ENCODE peak calls at places on chromosomes 2 and 18, in four cellular contexts. W, O, S and Z are unnamed samples. For H3K4me1, the result is how much of the 10 kb centered on the place peaks cover.

GRCh38 chr18:45628979-45629958 is 14.0 kb downstream of the SLC14A2 start:
- DNase-seq in O (no peak), S (no peak), W (no peak), Z (no peak)

GRCh38 chr18:51135795-51136194 is 61.7 kb downstream of the MEX3C start:
- DNase-seq in W (no peak), S (no peak), O (no peak), Z (no peak)

GRCh38 chr2:11102466-11102865 is 52.8 kb upstream of the SLC66A3 start:
- DNase-seq in W (no peak), S (no peak), O (no peak), Z (no peak)

GRCh38 chr2:200356794-200357472 is 50.4 kb downstream of the SPATS2L start:
- DNase-seq in S (no peak), W (no peak), O (no peak), Z (no peak)

GRCh38 chr2:201984800-201985525 is 48.7 kb upstream of the FZD7 start:
- DNase-seq in S (peak), O (peak), W (no peak), Z (no peak)

GRCh38 chr2:109423556-109424359 is 190.0 kb downstream of the SEPTIN10 start:
- DNase-seq in W (no peak), O (no peak), S (no peak), Z (no peak)

GRCh38 chr2:134143568-134143967 is 110.3 kb upstream of the MGAT5 start:
- DNase-seq in O (no peak), S (no peak), W (no peak), Z (no peak)

GRCh38 chr2:19886261-19886660 is 15.5 kb downstream of the TTC32 start:
- DNase-seq in W (no peak), S (no peak), O (no peak), Z (no peak)

GRCh38 chr2:215430528-215431187 is 5.2 kb downstream of the FN1 start:
- DNase-seq in S (no peak), W (no peak), O (no peak), Z (no peak)

GRCh38 chr2:236715511-236715961 is 145.9 kb downstream of the ACKR3 start:
- DNase-seq in O (peak), W (no peak), S (no peak), Z (no peak)

GRCh38 chr2:236715077-236715476 is 145.5 kb downstream of the ACKR3 start:
- DNase-seq in O (no peak), S (no peak), W (no peak), Z (no peak)

GRCh38 chr2:236712961-236713673 is 143.5 kb downstream of the ACKR3 start:
- DNase-seq in O (no peak), S (no peak), W (no peak), Z (no peak)

GRCh38 chr2:236712304-236712703 is 142.7 kb downstream of the ACKR3 start:
- DNase-seq in W (no peak), O (no peak), S (no peak), Z (no peak)

GRCh38 chr2:236714061-236714460 is 144.4 kb downstream of the ACKR3 start:
- DNase-seq in W (no peak), S (no peak), O (no peak), Z (no peak)
- H3K4me1 ChIP-seq in W (under half), S (under half), O (under half), Z (under half)

GRCh38 chr18:56302161-56302560 is 336.2 kb downstream of the TXNL1 start:
- DNase-seq in S (no peak), O (no peak), W (no peak), Z (no peak)
- H3K27ac ChIP-seq in S (no peak), O (no peak), W (no peak), Z (no peak)

GRCh38 chr2:176104338-176105077 is 2.6 kb upstream of the HOXD11 start:
- DNase-seq in O (no peak), W (no peak), S (no peak), Z (no peak)

GRCh38 chr2:176105727-176106635 is 1.1 kb upstream of the HOXD11 start:
- DNase-seq in W (no peak), O (no peak), S (no peak), Z (no peak)

GRCh38 chr2:176103634-176104337 is 3.3 kb upstream of the HOXD11 start:
- DNase-seq in S (no peak), W (no peak), O (no peak), Z (no peak)

GRCh38 chr2:176106636-176107539 is at the start of gene HOXD11:
- DNase-seq in S (no peak), O (no peak), W (no peak), Z (no peak)

DNA sequence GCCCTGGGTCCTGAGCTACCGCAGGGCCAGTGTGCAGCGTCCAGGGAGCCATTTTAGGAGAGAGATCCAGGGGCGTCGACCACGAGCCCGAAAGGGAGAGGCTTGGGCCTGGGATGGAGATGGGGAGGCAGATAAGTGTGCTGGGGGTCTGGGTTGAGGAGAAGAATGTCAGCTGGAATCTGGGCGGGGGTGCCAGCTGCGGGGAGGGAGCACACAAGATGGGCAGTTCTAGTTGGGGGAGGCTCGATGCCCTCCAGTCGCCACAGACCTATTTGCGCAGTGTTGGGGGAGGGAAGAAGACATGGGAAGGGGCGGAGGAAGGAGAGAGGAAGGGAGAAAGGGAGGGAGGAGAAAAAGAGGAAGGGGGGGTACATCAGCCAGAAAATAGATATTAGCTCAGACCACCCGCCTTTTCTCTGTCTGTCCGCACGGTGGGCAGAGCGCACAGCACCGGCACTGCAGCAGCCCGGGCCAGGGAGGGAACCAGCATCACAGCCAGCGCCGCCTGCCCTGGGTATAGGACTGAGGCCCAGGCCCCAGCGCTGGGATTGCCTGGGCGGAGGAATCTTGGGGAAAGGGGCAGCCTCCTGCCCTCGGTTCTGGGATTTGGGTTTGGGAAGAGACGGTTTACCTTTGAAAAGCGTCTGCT is 1.9 kb upstream of the HOXD11 start:
- DNase-seq in O (no peak), S (no peak), W (no peak), Z (no peak)
- H3K4me3 ChIP-seq in O (no peak), S (no peak), W (no peak), Z (no peak)

DNA sequence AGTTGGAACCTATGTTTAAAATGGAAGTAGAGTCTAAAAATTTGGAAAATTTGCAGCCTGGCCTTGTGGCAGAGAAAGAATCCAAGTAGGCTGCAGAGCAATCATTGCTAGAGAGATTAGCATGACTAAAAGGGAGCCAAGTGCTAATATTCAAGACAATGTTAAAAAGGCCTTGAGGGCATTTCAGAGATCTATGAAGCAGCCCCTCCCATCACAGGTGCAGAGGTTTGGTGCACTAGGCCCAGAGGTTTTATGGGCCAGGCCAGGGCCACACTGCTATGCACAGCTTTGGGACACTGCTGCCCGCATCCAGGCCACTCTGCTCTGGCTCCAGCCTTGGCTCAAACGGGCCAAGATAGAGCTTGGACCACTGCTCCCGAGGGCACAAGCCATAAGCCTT is 6.7 kb upstream of the IL1A start:
- DNase-seq in W (no peak), S (no peak), O (no peak), Z (no peak)
- H3K4me1 ChIP-seq in W (under half), S (under half), O (under half), Z (under half)

DNA sequence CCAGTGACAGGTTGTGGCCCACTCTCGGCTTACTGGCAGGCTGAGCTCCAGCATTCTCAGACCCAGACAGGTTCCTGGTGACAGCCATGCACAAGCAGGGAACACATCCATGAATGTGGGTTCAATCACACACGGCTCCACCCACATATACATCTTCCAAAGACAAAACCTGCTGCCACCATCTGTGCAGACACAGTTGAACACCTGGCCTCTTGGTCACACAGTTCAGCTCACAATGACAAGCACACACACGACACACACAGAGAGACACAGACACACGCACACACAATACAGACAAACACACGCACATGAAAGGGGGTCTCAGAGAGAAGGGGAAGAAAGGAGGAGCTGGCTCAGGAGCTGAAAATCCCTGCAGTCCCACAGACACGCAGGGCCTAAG is 32.1 kb upstream of the PTMA start:
- DNase-seq in S (no peak), O (no peak), W (no peak), Z (no peak)
- H3K27ac ChIP-seq in S (no peak), O (no peak), W (no peak), Z (no peak)